ENCODE peak calls at places on chromosomes 2 and 18, in nine cellular contexts. Q is neural crest cell, Y is body of pancreas, F is mesothelial cell of epicardium, X is tibial nerve, H is B cell, T is progenitor cell of endocrine pancreas, S is cardiac muscle cell, R is GM13976. M is an unnamed sample.

GRCh38 chr2:73175663-73176204 is 26.6 kb upstream of the NOTO start:
- DNase-seq in Q (peak; percentile 48), Y (peak; percentile 88), F (peak; percentile 65), X (peak; percentile 43), H (peak; percentile 81), T (peak; percentile 43), S (peak; percentile 84), R (peak; percentile 72), M (peak; percentile 77)

GRCh38 chr2:85734015-85734414 is 19.8 kb upstream of the ATOH8 start:
- DNase-seq in Q (no peak), Y (no peak), F (no peak), X (no peak), H (no peak), T (no peak), S (no peak), R (no peak), M (no peak)

GRCh38 chr18:10064267-10064666 is 150.5 kb downstream of the VAPA start:
- DNase-seq in Q (no peak), Y (no peak), F (no peak), X (no peak), H (no peak), T (no peak), S (no peak), R (no peak), M (no peak)

GRCh38 chr2:128304330-128304714 is 14.3 kb downstream of the HS6ST1 start:
- DNase-seq in Q (no peak), Y (peak; percentile 9), F (no peak), X (no peak), H (no peak), T (no peak), S (no peak), R (no peak), M (no peak)

GRCh38 chr18:72376256-72376655 is 167.9 kb downstream of the CBLN2 start:
- DNase-seq in Q (no peak), Y (no peak), F (no peak), X (no peak), H (no peak), T (no peak), S (no peak), R (no peak), M (no peak)

GRCh38 chr2:219362524-219363164 is 25.1 kb downstream of the DNPEP start:
- DNase-seq in Q (no peak), Y (peak; percentile 30), F (no peak), X (no peak), H (no peak), T (no peak), S (no peak), R (peak; percentile 31), M (peak; percentile 41)

GRCh38 chr2:187177253-187177652 is 270.8 kb downstream of the CALCRL start:
- DNase-seq in Q (no peak), Y (no peak), F (no peak), X (no peak), H (no peak), T (no peak), S (no peak), R (no peak), M (no peak)

GRCh38 chr2:202267495-202267894 is 1.9 kb downstream of the NOP58 start:
- DNase-seq in Q (no peak), Y (no peak), F (no peak), X (no peak), H (no peak), T (no peak), S (no peak), R (no peak), M (no peak)

GRCh38 chr2:223100061-223100511 is 48.1 kb downstream of the KCNE4 start:
- DNase-seq in Q (no peak), Y (peak; percentile 55), F (peak; percentile 33), X (no peak), H (no peak), T (no peak), S (no peak), R (no peak), M (no peak)

GRCh38 chr2:207766697-207767460 is 2.8 kb downstream of the FZD5 start:
- DNase-seq in Q (no peak), Y (peak; percentile 37), F (peak; percentile 27), X (no peak), H (peak; percentile 57), T (peak; percentile 29), S (no peak), R (peak; percentile 56), M (peak; percentile 38)

GRCh38 chr18:79884963-79885728 is 66.3 kb downstream of the SLC66A2 start:
- DNase-seq in Q (no peak), Y (no peak), F (no peak), X (no peak), H (no peak), T (no peak), S (no peak), R (no peak), M (no peak)

GRCh38 chr2:105806994-105807393 is 62.3 kb downstream of the NCK2 start:
- DNase-seq in Q (no peak), Y (no peak), F (no peak), X (no peak), H (no peak), T (no peak), S (no peak), R (no peak), M (no peak)

GRCh38 chr2:216765810-216766259 is 70.5 kb upstream of the IGFBP5 start:
- DNase-seq in Q (peak; percentile 80), Y (no peak), F (no peak), X (no peak), H (no peak), T (peak; percentile 60), S (peak; percentile 69), R (no peak), M (no peak)

GRCh38 chr18:28854964-28855363 is 678.0 kb upstream of the CDH2 start:
- DNase-seq in Q (no peak), Y (no peak), F (no peak), X (no peak), H (no peak), T (no peak), S (peak; percentile 7), R (no peak), M (no peak)

GRCh38 chr2:109542384-109542783 is 71.4 kb downstream of the SEPTIN10 start:
- DNase-seq in Q (no peak), Y (no peak), F (no peak), X (no peak), H (no peak), T (no peak), S (no peak), R (no peak), M (no peak)

GRCh38 chr2:238284802-238285515 is 3.5 kb downstream of the PER2 start:
- DNase-seq in Q (no peak), Y (peak; percentile 78), F (no peak), X (no peak), H (no peak), T (no peak), S (no peak), R (no peak), M (no peak)

GRCh38 chr2:27915191-27915590 is 24.7 kb downstream of the BABAM2 start:
- DNase-seq in Q (no peak), Y (no peak), F (no peak), X (no peak), H (no peak), T (no peak), S (no peak), R (no peak), M (no peak)

GRCh38 chr2:2720351-2720750 is 389.3 kb upstream of the MYT1L start:
- DNase-seq in Q (no peak), Y (no peak), F (no peak), X (no peak), H (no peak), T (no peak), S (no peak), R (no peak), M (no peak)

DNA sequence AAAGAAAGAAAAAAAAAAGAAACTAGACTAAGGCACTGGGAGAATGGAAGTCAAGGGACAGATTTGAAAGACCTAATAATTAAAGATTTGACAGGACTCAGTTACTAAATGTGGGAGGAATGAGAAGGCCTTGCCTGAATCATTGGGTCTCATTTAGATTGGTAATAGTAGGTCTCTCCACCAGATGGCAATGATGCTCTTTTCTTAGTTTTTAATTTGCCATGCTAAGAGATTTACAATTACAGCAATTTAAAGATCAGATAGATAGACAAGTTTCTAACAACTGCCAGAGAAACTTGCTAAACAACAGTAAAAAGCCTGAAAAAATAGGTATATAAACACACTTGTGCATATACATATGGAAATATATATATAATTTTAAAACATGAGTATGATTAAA is 153.0 kb downstream of the TMEM247 start:
- DNase-seq in Q (no peak), Y (no peak), F (no peak), X (no peak), H (peak; percentile 45), T (no peak), S (peak; percentile 24), R (no peak), M (peak; percentile 13)
- TF ChIP-seq CTCF in Q (peak; percentile 74), Y (peak; percentile 50), F (peak; percentile 60), X (peak; percentile 61), H (peak; percentile 61), T (peak; percentile 57), S (peak; percentile 54), R (peak; percentile 9), M (peak; percentile 43)

GRCh38 chr2:199463708-199464613 is 6.2 kb upstream of the SATB2 start:
- DNase-seq in Q (no peak), Y (no peak), F (no peak), X (no peak), H (no peak), T (no peak), S (no peak), R (peak; percentile 42), M (peak; percentile 37)
- TF ChIP-seq CTCF in Q (peak; percentile 19), Y (no peak), F (no peak), X (no peak), H (no peak), T (no peak), S (no peak), R (no peak), M (no peak)

GRCh38 chr18:77110400-77110799 is 22.2 kb downstream of the MBP start:
- DNase-seq in Q (no peak), Y (no peak), F (no peak), X (no peak), H (no peak), T (no peak), S (no peak), R (no peak), M (no peak)
- TF ChIP-seq CTCF in Q (no peak), Y (no peak), F (no peak), X (no peak), H (no peak), T (no peak), S (no peak), R (no peak), M (no peak)

GRCh38 chr2:120176526-120176925 is 46.7 kb downstream of the TMEM185B start:
- DNase-seq in Q (no peak), Y (no peak), F (no peak), X (no peak), H (no peak), T (no peak), S (no peak), R (no peak), M (no peak)

GRCh38 chr2:120177011-120177621 is 46.1 kb downstream of the TMEM185B start:
- DNase-seq in Q (no peak), Y (no peak), F (no peak), X (no peak), H (peak; percentile 90), T (no peak), S (no peak), R (peak; percentile 83), M (peak; percentile 76)

GRCh38 chr2:120177973-120178372 is 45.2 kb downstream of the TMEM185B start:
- DNase-seq in Q (no peak), Y (no peak), F (no peak), X (no peak), H (peak; percentile 17), T (no peak), S (no peak), R (no peak), M (no peak)

GRCh38 chr2:120180066-120180465 is 43.1 kb downstream of the TMEM185B start:
- DNase-seq in Q (no peak), Y (no peak), F (no peak), X (no peak), H (no peak), T (no peak), S (peak; percentile 13), R (no peak), M (no peak)

GRCh38 chr2:120182019-120182560 is 41.1 kb downstream of the TMEM185B start:
- DNase-seq in Q (no peak), Y (no peak), F (no peak), X (no peak), H (no peak), T (no peak), S (no peak), R (no peak), M (no peak)
- TF ChIP-seq CTCF in Q (no peak), Y (no peak), F (no peak), X (no peak), H (no peak), T (no peak), S (no peak), R (no peak), M (peak; percentile 24)